ENCODE peak calls at places on chromosomes 16 and 17, in five cellular contexts. One of them, this sample, is unnamed.

GRCh38 chr16:84247844-84248243 is 8.0 kb upstream of the KCNG4 start:
- DNase-seq in stomach: no peak
- DNase-seq in bronchial epithelial cell: peak; percentile 79
- DNase-seq in activated naive CD4-positive, alpha-beta T cell: no peak
- DNase-seq in aorta: no peak
- DNase-seq in this sample: no peak

GRCh38 chr17:81230043-81230820 is 7.5 kb upstream of the CEP131 start:
- DNase-seq in stomach: no peak
- DNase-seq in bronchial epithelial cell: no peak
- DNase-seq in activated naive CD4-positive, alpha-beta T cell: no peak
- DNase-seq in aorta: no peak
- DNase-seq in this sample: no peak

GRCh38 chr16:59042296-59042695 is 308.2 kb upstream of the GOT2 start:
- DNase-seq in stomach: no peak
- DNase-seq in bronchial epithelial cell: no peak
- DNase-seq in activated naive CD4-positive, alpha-beta T cell: no peak
- DNase-seq in aorta: no peak
- DNase-seq in this sample: no peak

GRCh38 chr16:29310852-29311314 is 95.6 kb downstream of the NPIPB11 start:
- DNase-seq in stomach: peak; percentile 86
- DNase-seq in bronchial epithelial cell: no peak
- DNase-seq in activated naive CD4-positive, alpha-beta T cell: no peak
- DNase-seq in aorta: peak; percentile 69
- DNase-seq in this sample: peak; percentile 54

GRCh38 chr17:77254961-77255741 is 114.4 kb downstream of the SEC14L1 start:
- DNase-seq in stomach: peak; percentile 53
- DNase-seq in bronchial epithelial cell: peak; percentile 97
- DNase-seq in activated naive CD4-positive, alpha-beta T cell: no peak
- DNase-seq in aorta: peak; percentile 79
- DNase-seq in this sample: no peak

GRCh38 chr17:80252871-80253270 is 7.8 kb upstream of the RNF213 start:
- DNase-seq in stomach: peak; percentile 83
- DNase-seq in bronchial epithelial cell: peak; percentile 48
- DNase-seq in activated naive CD4-positive, alpha-beta T cell: peak; percentile 90
- DNase-seq in aorta: peak; percentile 72
- DNase-seq in this sample: no peak

GRCh38 chr17:19507673-19508326 is 25.9 kb upstream of the SLC47A1 start:
- DNase-seq in stomach: peak; percentile 91
- DNase-seq in bronchial epithelial cell: peak; percentile 86
- DNase-seq in activated naive CD4-positive, alpha-beta T cell: peak; percentile 83
- DNase-seq in aorta: peak; percentile 89
- DNase-seq in this sample: peak; percentile 86

GRCh38 chr17:81285179-81285878 is 9.8 kb downstream of the SLC38A10 start:
- DNase-seq in stomach: peak; percentile 56
- DNase-seq in bronchial epithelial cell: no peak
- DNase-seq in activated naive CD4-positive, alpha-beta T cell: peak; percentile 23
- DNase-seq in aorta: peak; percentile 94
- DNase-seq in this sample: peak; percentile 90

GRCh38 chr17:77147357-77147801 is 6.6 kb downstream of the SEC14L1 start:
- DNase-seq in stomach: no peak
- DNase-seq in bronchial epithelial cell: no peak
- DNase-seq in activated naive CD4-positive, alpha-beta T cell: no peak
- DNase-seq in aorta: no peak
- DNase-seq in this sample: no peak